ENCODE peak calls at places on chromosomes 5 and 9, in nine cellular contexts. One of them, this sample, is unnamed.

GRCh38 chr5:14342306-14342705 is 199.2 kb downstream of the TRIO start:
- DNase-seq in Panc1: no peak
- DNase-seq in NCI-H82: no peak
- DNase-seq in GM12865: peak; percentile 49
- DNase-seq in fibroblast of the aortic adventitia: peak; percentile 13
- DNase-seq in dorsolateral prefrontal cortex: no peak
- DNase-seq in substantia nigra: no peak
- DNase-seq in GM18507: no peak
- DNase-seq in stimulated activated CD8-positive, alpha-beta memory T cell treated with anti-CD3 and anti-CD28 coated beads, Interleukin-2, amount 100 ng/mL, for 1 hour: no peak
- DNase-seq in this sample: no peak

GRCh38 chr5:89303033-89303480 is 420.1 kb upstream of the MEF2C start:
- DNase-seq in Panc1: no peak
- DNase-seq in substantia nigra: no peak
- DNase-seq in GM18507: no peak
- DNase-seq in fibroblast of the aortic adventitia: no peak
- DNase-seq in stimulated activated CD8-positive, alpha-beta memory T cell treated with anti-CD3 and anti-CD28 coated beads, Interleukin-2, amount 100 ng/mL, for 1 hour: no peak
- DNase-seq in dorsolateral prefrontal cortex: no peak
- DNase-seq in NCI-H82: peak; percentile 2
- DNase-seq in GM12865: peak; percentile 90
- DNase-seq in this sample: no peak

GRCh38 chr9:38256461-38256860 is 136.0 kb upstream of the ALDH1B1 start:
- DNase-seq in dorsolateral prefrontal cortex: no peak
- DNase-seq in fibroblast of the aortic adventitia: no peak
- DNase-seq in NCI-H82: no peak
- DNase-seq in Panc1: no peak
- DNase-seq in GM18507: no peak
- DNase-seq in stimulated activated CD8-positive, alpha-beta memory T cell treated with anti-CD3 and anti-CD28 coated beads, Interleukin-2, amount 100 ng/mL, for 1 hour: no peak
- DNase-seq in substantia nigra: no peak
- DNase-seq in GM12865: no peak
- DNase-seq in this sample: no peak

GRCh38 chr9:137108608-137109249 is 5.8 kb downstream of the DPP7 start:
- DNase-seq in NCI-H82: no peak
- DNase-seq in GM18507: no peak
- DNase-seq in fibroblast of the aortic adventitia: no peak
- DNase-seq in dorsolateral prefrontal cortex: no peak
- DNase-seq in Panc1: no peak
- DNase-seq in substantia nigra: no peak
- DNase-seq in GM12865: no peak
- DNase-seq in stimulated activated CD8-positive, alpha-beta memory T cell treated with anti-CD3 and anti-CD28 coated beads, Interleukin-2, amount 100 ng/mL, for 1 hour: no peak
- DNase-seq in this sample: no peak

GRCh38 chr9:136645343-136645902 is 17.3 kb upstream of the EGFL7 start:
- DNase-seq in NCI-H82: no peak
- DNase-seq in GM12865: no peak
- DNase-seq in Panc1: no peak
- DNase-seq in fibroblast of the aortic adventitia: no peak
- DNase-seq in dorsolateral prefrontal cortex: no peak
- DNase-seq in GM18507: no peak
- DNase-seq in substantia nigra: no peak
- DNase-seq in stimulated activated CD8-positive, alpha-beta memory T cell treated with anti-CD3 and anti-CD28 coated beads, Interleukin-2, amount 100 ng/mL, for 1 hour: no peak
- DNase-seq in this sample: no peak

GRCh38 chr9:13377286-13377925 is 97.9 kb upstream of the MPDZ start:
- DNase-seq in GM12865: no peak
- DNase-seq in fibroblast of the aortic adventitia: peak; percentile 70
- DNase-seq in NCI-H82: no peak
- DNase-seq in Panc1: no peak
- DNase-seq in substantia nigra: no peak
- DNase-seq in stimulated activated CD8-positive, alpha-beta memory T cell treated with anti-CD3 and anti-CD28 coated beads, Interleukin-2, amount 100 ng/mL, for 1 hour: no peak
- DNase-seq in GM18507: no peak
- DNase-seq in dorsolateral prefrontal cortex: no peak
- DNase-seq in this sample: no peak

GRCh38 chr9:87184956-87185642 is 237.8 kb upstream of the GAS1 start:
- DNase-seq in NCI-H82: no peak
- DNase-seq in GM18507: no peak
- DNase-seq in fibroblast of the aortic adventitia: peak; percentile 52
- DNase-seq in dorsolateral prefrontal cortex: no peak
- DNase-seq in stimulated activated CD8-positive, alpha-beta memory T cell treated with anti-CD3 and anti-CD28 coated beads, Interleukin-2, amount 100 ng/mL, for 1 hour: no peak
- DNase-seq in substantia nigra: no peak
- DNase-seq in Panc1: no peak
- DNase-seq in GM12865: no peak
- DNase-seq in this sample: peak; percentile 50

GRCh38 chr5:9781882-9782281 is 151.7 kb upstream of the TAS2R1 start:
- DNase-seq in fibroblast of the aortic adventitia: no peak
- DNase-seq in NCI-H82: no peak
- DNase-seq in GM18507: no peak
- DNase-seq in stimulated activated CD8-positive, alpha-beta memory T cell treated with anti-CD3 and anti-CD28 coated beads, Interleukin-2, amount 100 ng/mL, for 1 hour: no peak
- DNase-seq in dorsolateral prefrontal cortex: no peak
- DNase-seq in substantia nigra: no peak
- DNase-seq in GM12865: no peak
- DNase-seq in Panc1: no peak
- DNase-seq in this sample: no peak

GRCh38 chr5:88665750-88666215 is 217.2 kb downstream of the MEF2C start:
- DNase-seq in NCI-H82: no peak
- DNase-seq in stimulated activated CD8-positive, alpha-beta memory T cell treated with anti-CD3 and anti-CD28 coated beads, Interleukin-2, amount 100 ng/mL, for 1 hour: no peak
- DNase-seq in fibroblast of the aortic adventitia: no peak
- DNase-seq in dorsolateral prefrontal cortex: no peak
- DNase-seq in GM12865: no peak
- DNase-seq in Panc1: no peak
- DNase-seq in substantia nigra: no peak
- DNase-seq in GM18507: no peak
- DNase-seq in this sample: no peak

GRCh38 chr9:112447283-112447761 is 39.3 kb upstream of the KIAA1958 start:
- DNase-seq in GM18507: no peak
- DNase-seq in fibroblast of the aortic adventitia: peak; percentile 77
- DNase-seq in NCI-H82: no peak
- DNase-seq in dorsolateral prefrontal cortex: no peak
- DNase-seq in substantia nigra: no peak
- DNase-seq in GM12865: peak; percentile 29
- DNase-seq in stimulated activated CD8-positive, alpha-beta memory T cell treated with anti-CD3 and anti-CD28 coated beads, Interleukin-2, amount 100 ng/mL, for 1 hour: no peak
- DNase-seq in Panc1: no peak
- DNase-seq in this sample: peak; percentile 79